ENCODE peak calls at places on chromosomes 7 and 10, in nine cellular contexts. M, U, P, L, Q, G, H, T and F are unnamed samples.

GRCh38 chr10:112979927-112980326 is 29.9 kb downstream of the TCF7L2 start:
- DNase-seq in H (no peak), M (no peak), Q (no peak), T (no peak), U (no peak), L (no peak), P (no peak), G (no peak), F (peak; percentile 64)

GRCh38 chr10:108348215-108348614 is 1183.7 kb upstream of the SORCS1 start:
- DNase-seq in T (no peak), Q (no peak), U (no peak), M (no peak), H (no peak), P (no peak), L (no peak), G (no peak), F (no peak)

GRCh38 chr7:77425151-77426051 is 9.3 kb upstream of the GSAP start:
- DNase-seq in H (no peak), M (peak; percentile 87), T (peak; percentile 18), Q (peak; percentile 91), P (peak; percentile 56), U (no peak), G (peak; percentile 91), L (no peak), F (peak; percentile 42)

GRCh38 chr10:76324283-76324682 is 892.9 kb downstream of the LRMDA start:
- DNase-seq in Q (peak; percentile 86), T (no peak), U (no peak), G (no peak), H (no peak), M (no peak), P (no peak), L (no peak), F (no peak)

GRCh38 chr7:36639826-36640225 is 84.5 kb downstream of the AOAH start:
- DNase-seq in L (no peak), T (no peak), Q (no peak), G (no peak), P (no peak), M (no peak), H (no peak), U (no peak), F (no peak)

GRCh38 chr7:144019457-144019856 is 19.3 kb downstream of the OR6B1 start:
- DNase-seq in P (peak; percentile 98), G (peak; percentile 91), U (no peak), M (peak; percentile 87), T (no peak), Q (peak; percentile 67), H (no peak), L (no peak), F (peak; percentile 97)

GRCh38 chr10:5318148-5318547 is 46.6 kb upstream of the UCN3 start:
- DNase-seq in U (no peak), P (no peak), T (no peak), L (no peak), Q (no peak), H (no peak), M (no peak), G (no peak), F (no peak)

GRCh38 chr10:12448340-12448728 is 99.0 kb downstream of the CAMK1D start:
- DNase-seq in T (no peak), M (no peak), U (no peak), G (no peak), L (no peak), Q (no peak), H (no peak), P (no peak), F (no peak)

GRCh38 chr10:110147961-110148360 is 59.4 kb upstream of the MXI1 start:
- DNase-seq in Q (peak; percentile 6), U (no peak), G (peak; percentile 6), H (no peak), M (peak; percentile 18), T (no peak), P (no peak), L (no peak), F (no peak)

GRCh38 chr7:2510909-2511768 is 8.4 kb upstream of the LFNG start:
- DNase-seq in H (peak; percentile 75), G (no peak), Q (peak; percentile 46), T (no peak), M (no peak), U (no peak), L (no peak), P (no peak), F (peak; percentile 26)

GRCh38 chr7:4241791-4242190 is 440.3 kb upstream of the FOXK1 start:
- DNase-seq in Q (no peak), L (no peak), M (no peak), T (no peak), U (no peak), G (no peak), P (no peak), H (no peak), F (no peak)
- TF ChIP-seq CTCF in Q (peak; percentile 12), L (no peak), M (no peak), T (no peak), U (no peak), G (no peak), P (no peak), H (no peak), F (no peak)

GRCh38 chr10:91632671-91633550 is at the start of gene PPP1R3C:
- DNase-seq in H (peak; percentile 64), Q (no peak), U (peak; percentile 85), L (peak; percentile 42), P (peak; percentile 88), T (peak; percentile 60), G (peak; percentile 92), M (peak; percentile 93), F (peak; percentile 96)
- TF ChIP-seq CTCF in H (peak; percentile 40), Q (no peak), U (no peak), L (peak; percentile 75), P (peak; percentile 32), T (peak; percentile 24), G (peak; percentile 43), M (peak; percentile 35), F (peak; percentile 37)

GRCh38 chr10:30002438-30003266 is 56.7 kb downstream of the JCAD start:
- DNase-seq in U (peak; percentile 79), G (peak; percentile 70), P (peak; percentile 84), T (peak; percentile 78), L (peak; percentile 58), Q (peak; percentile 81), H (peak; percentile 52), M (peak; percentile 74), F (peak; percentile 78)
- TF ChIP-seq CTCF in U (peak; percentile 53), G (peak; percentile 63), P (peak; percentile 91), T (peak; percentile 82), L (peak; percentile 90), Q (peak; percentile 81), H (peak; percentile 79), M (peak; percentile 68), F (peak; percentile 89)

GRCh38 chr10:61943699-61944444 is 42.4 kb downstream of the ARID5B start:
- DNase-seq in P (peak; percentile 83), M (peak; percentile 77), L (no peak), H (peak; percentile 35), T (no peak), G (peak; percentile 53), Q (peak; percentile 99), U (no peak), F (peak; percentile 48)
- TF ChIP-seq CTCF in P (peak; percentile 28), M (no peak), L (no peak), H (no peak), T (no peak), G (peak; percentile 9), Q (peak; percentile 73), U (no peak), F (no peak)